ENCODE peak calls at places on chromosomes 13 and 19, in six cellular contexts. U, C, D, Q, J and T are unnamed samples.

GRCh38 chr19:31364956-31365355 is 15.7 kb upstream of the TSHZ3 start:
- DNase-seq in U (no peak), C (no peak), D (no peak), Q (no peak), J (no peak), T (no peak)

GRCh38 chr19:2355168-2356035 is 4.7 kb upstream of the TMPRSS9 start:
- DNase-seq in U (no peak), C (no peak), D (no peak), Q (no peak), J (no peak), T (no peak)

GRCh38 chr13:101283782-101284181 is 132.5 kb downstream of the NALCN start:
- DNase-seq in U (no peak), C (no peak), D (no peak), Q (no peak), J (no peak), T (no peak)

GRCh38 chr13:26558912-26559485 is 1.5 kb downstream of the WASF3 start:
- DNase-seq in U (no peak), C (no peak), D (no peak), Q (no peak), J (no peak), T (no peak)

GRCh38 chr19:33684550-33685303 is 63.0 kb downstream of the CHST8 start:
- DNase-seq in U (no peak), C (no peak), D (no peak), Q (no peak), J (no peak), T (no peak)

GRCh38 chr13:25686831-25687495 is 315.2 kb downstream of the ATP8A2 start:
- DNase-seq in U (no peak), C (no peak), D (no peak), Q (no peak), J (no peak), T (no peak)

GRCh38 chr13:94435604-94436226 is 43.8 kb downstream of the DCT start:
- DNase-seq in U (no peak), C (no peak), D (no peak), Q (no peak), J (peak; percentile 58), T (peak; percentile 35)

GRCh38 chr19:35350591-35350990 is 2.9 kb downstream of the FFAR1 start:
- DNase-seq in U (no peak), C (peak; percentile 26), D (no peak), Q (no peak), J (no peak), T (no peak)

GRCh38 chr13:54433511-54434206 is 1405.0 kb downstream of the OLFM4 start:
- DNase-seq in U (no peak), C (no peak), D (no peak), Q (no peak), J (no peak), T (no peak)
- TF ChIP-seq POLR2A in U (no peak), C (no peak), D (no peak), Q (no peak), J (no peak), T (no peak)

GRCh38 chr13:79405501-79405830 is 589 bp downstream of the RBM26 start:
- DNase-seq in U (no peak), C (no peak), D (no peak), Q (no peak), J (no peak), T (peak; percentile 14)

GRCh38 chr13:79406597-79406908 is 498 bp upstream of the RBM26 start:
- DNase-seq in U (no peak), C (no peak), D (no peak), Q (no peak), J (no peak), T (no peak)

GRCh38 chr13:79404985-79405384 is 1.1 kb downstream of the RBM26 start:
- DNase-seq in U (no peak), C (no peak), D (no peak), Q (no peak), J (no peak), T (no peak)

GRCh38 chr13:79407349-79407979 is 1.4 kb upstream of the RBM26 start:
- DNase-seq in U (no peak), C (no peak), D (no peak), Q (no peak), J (no peak), T (no peak)

DNA sequence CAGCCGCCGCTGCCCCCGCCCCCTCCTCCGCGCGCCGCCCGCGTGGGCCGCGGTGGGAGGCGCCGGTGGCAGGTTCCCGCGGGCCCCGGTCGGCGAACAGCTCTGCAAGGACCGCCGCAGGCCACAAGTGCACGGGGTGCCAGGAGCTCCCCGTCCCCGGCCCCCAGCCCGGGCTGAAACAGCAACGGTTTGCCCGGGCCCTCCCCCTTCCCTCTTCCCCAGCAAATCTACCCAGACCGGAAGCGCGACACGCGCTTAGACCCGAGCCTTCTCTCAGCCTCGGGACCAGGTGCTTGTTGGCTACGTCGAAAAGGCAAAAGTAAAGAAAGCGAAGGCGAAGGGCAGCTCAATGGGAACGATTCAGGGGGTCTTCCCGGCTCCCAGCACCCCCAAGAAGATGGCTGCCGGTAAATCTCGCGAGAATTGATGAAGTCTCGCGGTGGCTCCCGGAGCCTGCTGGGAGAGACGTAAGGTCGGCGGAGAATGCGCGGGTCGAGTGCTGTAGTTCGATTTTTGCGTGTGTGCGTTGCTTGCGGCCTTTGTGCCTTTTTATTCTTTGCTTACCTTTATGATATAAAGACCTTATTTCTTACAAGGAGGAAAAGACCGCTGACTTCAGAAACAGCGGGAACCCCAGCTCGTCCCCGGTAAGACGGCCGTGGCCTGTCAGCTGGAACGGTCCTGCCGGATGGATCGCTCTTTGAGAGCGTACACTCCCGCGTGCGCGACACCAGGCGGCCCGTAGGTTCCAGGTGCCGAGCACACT is at the start of gene RBM26:
- DNase-seq in U (peak; percentile 87), C (peak; percentile 97), D (peak; percentile 94), Q (peak; percentile 91), J (peak; percentile 94), T (peak; percentile 73)
- TF ChIP-seq POLR2A in U (peak; percentile 81), C (peak; percentile 75), D (peak; percentile 70), Q (peak; percentile 71), J (peak; percentile 75), T (peak; percentile 75)

GRCh38 chr19:52691737-52692136 is 43.1 kb downstream of the ZNF611 start:
- DNase-seq in U (no peak), C (no peak), D (no peak), Q (no peak), J (no peak), T (no peak)

GRCh38 chr19:52691215-52691610 is 43.6 kb downstream of the ZNF611 start:
- DNase-seq in U (no peak), C (no peak), D (no peak), Q (no peak), J (no peak), T (no peak)

GRCh38 chr19:52692431-52693008 is 42.3 kb downstream of the ZNF611 start:
- DNase-seq in U (no peak), C (no peak), D (no peak), Q (no peak), J (no peak), T (no peak)

GRCh38 chr19:52689804-52690394 is 44.9 kb downstream of the ZNF611 start:
- DNase-seq in U (peak; percentile 26), C (peak; percentile 47), D (peak; percentile 30), Q (peak; percentile 14), J (no peak), T (no peak)

DNA sequence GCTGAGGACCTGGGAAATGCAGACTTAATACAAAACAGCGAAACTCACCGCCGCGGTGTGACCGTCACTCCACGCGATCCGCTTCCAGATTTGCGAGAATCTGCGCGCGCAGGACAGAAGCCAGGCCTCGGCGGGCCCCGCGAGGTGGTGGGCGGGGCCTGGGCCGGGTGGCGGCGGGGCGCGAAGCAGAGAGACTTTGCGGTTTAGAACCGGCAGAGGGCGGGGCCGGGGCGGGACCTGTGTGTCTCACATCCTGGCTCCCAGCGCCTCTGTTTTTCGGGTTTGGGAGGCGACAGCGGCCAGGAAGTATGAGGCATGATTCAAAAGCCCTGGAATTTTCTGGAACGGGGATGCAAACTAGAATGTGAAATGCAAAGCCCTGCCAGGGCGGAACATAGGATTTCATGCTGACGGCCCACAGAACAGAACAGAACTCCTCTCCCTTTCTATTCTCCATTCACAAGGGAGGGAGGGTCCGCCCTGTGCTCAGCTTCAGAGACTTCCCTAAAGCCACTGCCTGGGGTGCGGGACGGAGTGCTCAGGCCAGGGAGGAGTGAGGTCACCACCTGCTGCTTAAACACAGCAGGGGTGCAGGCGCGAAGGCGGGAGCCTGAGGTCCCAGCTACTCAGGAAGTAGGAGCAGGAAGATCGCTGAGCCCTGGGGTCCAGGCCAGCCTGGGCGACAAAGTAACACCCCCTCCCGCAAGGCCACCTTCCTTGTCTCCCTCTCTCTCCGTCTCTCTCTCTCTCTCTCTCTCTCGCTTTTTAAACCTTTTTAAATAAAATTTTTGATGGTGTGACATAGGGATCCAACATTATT is 44.2 kb downstream of the ZNF611 start:
- DNase-seq in U (peak; percentile 94), C (peak; percentile 93), D (peak; percentile 95), Q (peak; percentile 90), J (peak; percentile 93), T (peak; percentile 79)
- TF ChIP-seq POLR2A in U (peak; percentile 41), C (peak; percentile 57), D (peak; percentile 51), Q (peak; percentile 86), J (peak; percentile 64), T (peak; percentile 84)

GRCh38 chr13:91406619-91407018 is 8.2 kb downstream of the GPC5 start:
- DNase-seq in U (no peak), C (no peak), D (no peak), Q (no peak), J (peak; percentile 35), T (no peak)
- TF ChIP-seq POLR2A in U (no peak), C (no peak), D (no peak), Q (no peak), J (no peak), T (no peak)

DNA sequence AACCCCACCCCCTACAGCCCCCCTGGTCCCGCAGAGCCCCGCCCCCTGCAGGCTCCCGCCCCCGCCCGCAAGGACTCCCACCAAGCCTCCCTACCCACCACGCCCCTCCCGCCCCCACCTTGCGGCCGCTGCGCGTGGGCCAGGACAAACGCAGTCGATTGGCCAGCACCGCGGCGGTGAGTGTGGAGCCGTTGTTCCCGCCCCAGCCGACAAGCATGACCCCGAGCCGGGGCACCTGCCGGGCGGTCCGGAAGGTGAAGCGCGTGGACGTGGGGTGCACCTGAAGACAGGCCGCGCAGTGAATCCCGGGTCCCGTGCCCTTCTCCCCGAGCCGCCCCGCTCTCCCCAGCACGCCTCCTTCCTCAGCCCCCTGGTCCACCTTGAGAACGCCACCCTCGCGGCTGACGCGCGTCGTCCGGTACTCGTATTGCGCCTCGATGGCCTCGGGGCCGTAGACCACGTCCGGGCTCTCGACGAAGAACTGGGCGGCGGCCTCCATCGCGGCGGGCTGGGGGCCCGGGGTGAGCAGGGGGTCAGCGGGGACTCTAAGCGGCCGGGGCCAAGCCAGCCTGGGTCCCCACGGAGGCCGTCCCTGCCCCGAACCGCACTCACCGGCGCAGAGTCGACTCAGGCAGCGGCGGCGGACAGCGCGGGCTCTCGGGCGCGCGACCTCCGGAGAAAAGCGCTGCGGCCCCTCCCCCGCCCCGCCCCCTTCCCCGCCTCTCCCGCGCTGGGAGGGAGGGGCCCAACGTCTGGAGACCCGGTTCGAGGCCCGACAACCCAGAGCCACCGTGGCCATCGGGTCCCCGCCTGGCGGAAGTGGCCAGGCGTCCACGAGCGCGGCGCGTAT is at the start of gene ISYNA1:
- DNase-seq in U (peak; percentile 56), C (peak; percentile 86), D (peak; percentile 62), Q (no peak), J (peak; percentile 20), T (no peak)
- TF ChIP-seq POLR2A in U (no peak), C (no peak), D (no peak), Q (no peak), J (no peak), T (peak; percentile 10)